ENCODE peak calls at places on chromosomes 5 and 9, in ten cellular contexts. M is endodermal cell; I is breast epithelium; J is uterus; R is tibial artery; K is H9; N is Caco-2; S is heart right ventricle; Y is effector memory CD4-positive, alpha-beta T cell; Z is heart left ventricle. G is an unnamed sample.

GRCh38 chr9:136095028-136095494 is at the start of gene NACC2:
- DNase-seq in S (peak; percentile 82), R (peak; percentile 87), N (peak; percentile 81), Z (peak; percentile 81), K (no peak), J (peak; percentile 70), Y (no peak), I (no peak), M (peak; percentile 83), G (peak; percentile 92)

GRCh38 chr9:132008184-132008781 is 71.4 kb downstream of the MED27 start:
- DNase-seq in I (no peak), J (no peak), M (no peak), R (no peak), S (no peak), N (no peak), K (no peak), Z (no peak), Y (no peak), G (no peak)

GRCh38 chr9:92746567-92747458 is 17.8 kb downstream of the BICD2 start:
- DNase-seq in K (peak; percentile 23), Z (no peak), S (no peak), Y (no peak), J (no peak), I (no peak), N (no peak), M (no peak), R (no peak), G (no peak)

GRCh38 chr5:19986036-19986619 is 1.9 kb downstream of the CDH18 start:
- DNase-seq in I (no peak), M (no peak), S (no peak), R (no peak), Z (no peak), K (no peak), N (no peak), J (no peak), Y (no peak), G (no peak)

GRCh38 chr5:144433140-144433822 is 262.6 kb downstream of the KCTD16 start:
- DNase-seq in R (no peak), I (no peak), N (no peak), Z (no peak), Y (no peak), J (no peak), M (no peak), K (no peak), S (no peak), G (no peak)

GRCh38 chr5:137218471-137218870 is 280.7 kb downstream of the SPOCK1 start:
- DNase-seq in I (no peak), M (no peak), N (no peak), J (no peak), K (no peak), Z (no peak), R (no peak), S (no peak), Y (no peak), G (no peak)

GRCh38 chr9:133199648-133200321 is 9.3 kb downstream of the OBP2B start:
- DNase-seq in S (peak; percentile 40), K (peak; percentile 69), J (peak; percentile 45), N (no peak), R (no peak), Y (no peak), I (no peak), M (peak; percentile 68), Z (peak; percentile 47), G (peak; percentile 80)

GRCh38 chr5:135225856-135226560 is 173.0 kb downstream of the MACROH2A1 start:
- DNase-seq in Y (no peak), N (no peak), M (no peak), I (peak; percentile 30), Z (no peak), S (no peak), R (peak; percentile 44), J (no peak), K (no peak), G (no peak)

DNA sequence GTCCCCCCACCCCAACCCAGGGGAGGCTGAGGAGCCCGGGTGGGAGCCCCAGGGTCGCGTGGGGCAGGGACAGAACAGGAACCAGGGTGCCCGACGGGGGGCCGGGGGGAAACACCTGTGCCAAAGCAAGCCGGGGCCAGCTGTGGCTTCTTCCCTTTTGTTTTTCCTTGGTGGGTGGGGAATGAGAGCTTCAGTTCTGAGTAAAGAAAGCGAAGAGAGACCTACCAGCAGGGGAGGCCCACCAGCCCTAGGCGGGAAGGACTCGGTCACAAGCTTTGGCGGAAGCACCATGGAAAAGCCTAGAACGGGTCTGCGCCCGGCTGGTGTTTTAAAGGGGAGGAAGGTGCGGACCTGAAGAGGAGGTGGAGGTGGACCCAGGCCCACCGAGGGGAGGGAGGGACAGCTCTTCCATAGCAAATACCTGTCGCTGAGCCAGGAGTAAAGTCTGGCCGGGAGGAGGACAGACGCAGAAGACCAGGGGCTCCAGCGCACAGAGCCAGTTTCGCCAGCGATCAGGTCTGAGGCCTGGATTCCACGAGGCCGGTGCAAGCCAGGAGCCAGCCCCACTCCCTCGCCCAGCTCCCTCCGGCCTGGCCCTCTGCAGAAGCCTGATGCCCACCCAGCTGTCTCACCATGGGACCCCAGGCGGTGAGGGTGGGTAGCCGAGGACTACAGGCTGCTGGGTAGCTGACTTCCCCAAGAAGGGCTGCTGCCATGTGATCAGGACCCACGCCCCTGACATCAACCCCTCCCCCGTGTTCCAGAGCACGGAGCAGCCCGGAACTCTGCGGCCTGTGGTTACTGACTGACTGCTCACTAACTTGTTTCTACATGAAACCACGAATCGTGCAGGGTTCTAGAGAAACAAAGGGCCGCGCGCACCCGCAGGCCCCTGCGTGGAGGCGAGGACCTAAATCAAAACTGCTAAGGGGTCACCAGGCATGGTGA is 849 bp upstream of the MGAT1 start:
- DNase-seq in K (no peak), M (peak; percentile 86), J (peak; percentile 58), Z (peak; percentile 86), R (peak; percentile 83), N (no peak), Y (peak; percentile 74), I (no peak), S (peak; percentile 71), G (peak; percentile 90)
- H3K4me1 ChIP-seq in K (peaks cover 10% of the 10 kb centered on the region), M (peaks cover 38% of the 10 kb centered on the region), J (peaks cover 4% of the 10 kb centered on the region), Z (peaks cover 93% of the 10 kb centered on the region), R (peaks cover 89% of the 10 kb centered on the region), N (peaks cover 50% of the 10 kb centered on the region), Y (peaks cover 82% of the 10 kb centered on the region), I (peaks cover 59% of the 10 kb centered on the region), S (peaks cover 92% of the 10 kb centered on the region), G (peaks cover 37% of the 10 kb centered on the region)

GRCh38 chr5:142281966-142282365 is 42.9 kb downstream of the SPRY4 start:
- DNase-seq in Y (no peak), M (no peak), I (no peak), K (no peak), S (no peak), J (no peak), R (no peak), Z (no peak), N (no peak), G (no peak)

GRCh38 chr5:142280066-142281011 is 44.5 kb downstream of the SPRY4 start:
- DNase-seq in Y (no peak), K (peak; percentile 96), I (no peak), R (peak; percentile 95), Z (peak; percentile 88), N (peak; percentile 46), J (peak; percentile 35), M (peak; percentile 97), S (peak; percentile 79), G (peak; percentile 94)

GRCh38 chr5:142283304-142283703 is 41.5 kb downstream of the SPRY4 start:
- DNase-seq in R (no peak), S (no peak), Y (no peak), K (no peak), N (no peak), I (no peak), Z (no peak), J (no peak), M (no peak), G (no peak)

GRCh38 chr5:142277796-142278195 is 47.0 kb downstream of the SPRY4 start:
- DNase-seq in J (no peak), Z (no peak), N (no peak), K (no peak), M (no peak), I (no peak), R (no peak), S (no peak), Y (no peak), G (no peak)

DNA sequence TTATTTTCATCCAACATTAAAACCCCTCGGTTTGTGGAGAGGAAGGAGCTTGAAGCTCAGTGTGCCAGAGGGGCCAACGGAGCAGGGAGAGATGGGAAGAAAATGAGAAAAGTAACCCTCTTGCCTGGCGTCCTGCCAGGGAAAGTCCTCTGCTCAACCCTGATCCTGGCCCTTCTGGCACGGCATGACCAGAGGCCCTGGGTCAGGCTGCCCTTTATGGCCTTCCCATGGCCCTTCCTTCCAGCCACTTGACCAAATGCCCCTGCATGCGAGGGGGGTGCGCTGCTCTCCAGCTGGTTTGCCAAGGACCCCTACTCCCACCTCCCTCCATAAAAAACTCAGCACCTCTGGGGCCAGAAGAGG is 43.8 kb downstream of the SPRY4 start:
- DNase-seq in M (no peak), J (no peak), S (peak; percentile 69), K (no peak), N (no peak), Y (no peak), R (no peak), Z (peak; percentile 67), I (no peak), G (peak; percentile 73)
- H3K4me1 ChIP-seq in M (peaks cover 9% of the 10 kb centered on the region), J (no peaks in the 10 kb centered on the region), S (peaks cover 39% of the 10 kb centered on the region), K (peaks cover 6% of the 10 kb centered on the region), N (peaks cover 23% of the 10 kb centered on the region), Y (no peaks in the 10 kb centered on the region), R (peaks cover 23% of the 10 kb centered on the region), Z (peaks cover 25% of the 10 kb centered on the region), I (no peaks in the 10 kb centered on the region), G (peaks cover 6% of the 10 kb centered on the region)

DNA sequence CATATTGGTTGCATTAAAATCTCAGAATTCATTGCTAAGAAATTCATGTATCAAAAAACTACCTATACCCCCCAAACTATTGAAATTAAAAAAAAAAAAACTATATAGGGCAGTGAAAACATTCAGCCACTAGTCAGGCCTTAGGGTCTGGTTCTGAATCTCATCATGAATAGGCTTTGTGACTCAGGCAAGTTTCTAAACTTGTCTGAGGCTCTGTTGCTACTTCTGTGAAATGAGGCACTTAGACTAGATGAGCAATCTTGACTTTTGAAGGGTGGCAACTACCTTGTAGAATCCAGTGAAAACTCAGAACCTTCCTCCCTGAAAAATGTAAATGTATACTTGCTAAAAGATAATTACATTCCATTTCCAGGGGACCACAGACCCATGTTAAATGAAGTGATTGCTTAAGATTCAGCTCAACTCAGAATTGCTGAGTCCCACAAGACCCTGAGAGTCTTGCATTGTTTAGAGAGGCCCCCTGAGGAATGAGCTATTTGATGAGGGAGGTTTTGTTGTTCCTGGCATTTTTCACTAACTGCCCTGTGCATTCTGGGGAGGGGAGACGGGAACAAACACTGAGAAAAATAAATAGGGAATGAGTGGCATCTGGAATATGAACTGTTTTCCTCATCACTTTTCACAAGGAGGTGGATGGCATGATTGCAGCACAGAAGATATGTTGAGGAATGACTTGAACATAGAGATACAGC is 29.5 kb downstream of the RAI14 start:
- DNase-seq in Y (no peak), M (peak; percentile 75), R (no peak), Z (no peak), K (no peak), J (no peak), I (no peak), N (no peak), S (no peak), G (no peak)
- H3K4me1 ChIP-seq in Y (no peaks in the 10 kb centered on the region), M (peaks cover 21% of the 10 kb centered on the region), R (peaks cover 74% of the 10 kb centered on the region), Z (peaks cover 35% of the 10 kb centered on the region), K (peaks cover 15% of the 10 kb centered on the region), J (peaks cover 9% of the 10 kb centered on the region), I (no peaks in the 10 kb centered on the region), N (peaks cover 56% of the 10 kb centered on the region), S (peaks cover 60% of the 10 kb centered on the region), G (peaks cover 5% of the 10 kb centered on the region)

DNA sequence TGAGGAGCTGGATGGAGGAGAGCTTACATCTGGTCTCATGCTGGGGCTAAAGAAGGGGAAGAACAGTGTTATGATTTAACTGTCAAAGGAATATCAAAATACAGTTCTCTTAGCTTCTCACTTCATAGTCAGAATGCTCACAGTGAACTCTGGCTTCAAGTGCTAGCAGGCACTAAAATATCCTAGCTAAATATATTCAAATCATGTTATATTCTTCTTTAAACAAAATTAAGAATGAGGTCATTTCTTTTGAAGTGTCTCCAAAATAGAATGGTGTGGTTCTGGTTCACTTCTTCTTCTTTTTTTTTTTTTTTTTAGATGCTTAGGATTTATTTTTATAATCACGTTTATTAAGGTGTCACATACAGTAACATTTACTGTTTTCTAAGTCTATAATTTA is 89.4 kb downstream of the NR3C1 start:
- DNase-seq in N (no peak), Z (no peak), I (no peak), Y (no peak), R (no peak), S (no peak), J (no peak), K (no peak), M (no peak), G (no peak)
- H3K4me1 ChIP-seq in N (peaks cover 8% of the 10 kb centered on the region), Z (peaks cover 70% of the 10 kb centered on the region), I (peaks cover 8% of the 10 kb centered on the region), Y (no peaks in the 10 kb centered on the region), R (peaks cover 95% of the 10 kb centered on the region), S (peaks cover 82% of the 10 kb centered on the region), J (peaks cover 6% of the 10 kb centered on the region), K (no peaks in the 10 kb centered on the region), M (no peaks in the 10 kb centered on the region), G (peaks cover 14% of the 10 kb centered on the region)